ENCODE peak calls at places on chromosomes 3 and 15, in four cellular contexts. B is IMR-90, S is H9, E is H1. K is an unnamed sample.

GRCh38 chr15:74768771-74769342 is 13.0 kb upstream of the CSK start:
- DNase-seq in B (peak), S (peak), E (peak), K (peak)

GRCh38 chr3:179244874-179245273 is 6.0 kb downstream of the KCNMB3 start:
- DNase-seq in B (peak), S (no peak), E (no peak), K (peak)

GRCh38 chr3:127304121-127304744 is 16.4 kb upstream of the PRR20G start:
- DNase-seq in B (no peak), S (no peak), E (no peak), K (no peak)

GRCh38 chr15:49620658-49621326 is at the start of the genes DTWD1 and FAM227B:
- DNase-seq in B (peak), S (peak), E (peak), K (peak)

GRCh38 chr15:81053621-81054020 is 52.9 kb downstream of the TLNRD1 start:
- DNase-seq in B (no peak), S (no peak), E (no peak), K (no peak)

GRCh38 chr15:70018646-70019600 is 78.8 kb downstream of the TLE3 start:
- DNase-seq in B (no peak), S (no peak), E (no peak), K (no peak)

GRCh38 chr15:40928975-40929729 is at the start of gene DLL4:
- DNase-seq in B (peak), S (peak), E (peak), K (peak)

GRCh38 chr3:17310983-17311382 is 426.2 kb downstream of the PLCL2 start:
- DNase-seq in B (no peak), S (no peak), E (no peak), K (no peak)

GRCh38 chr15:63502137-63502801 is 2.1 kb upstream of the USP3 start:
- DNase-seq in B (peak), S (no peak), E (no peak), K (no peak)

GRCh38 chr3:20478407-20478806 is 292.4 kb upstream of the SGO1 start:
- DNase-seq in B (no peak), S (no peak), E (no peak), K (peak)

GRCh38 chr3:67460841-67461240 is 193.6 kb downstream of the SUCLG2 start:
- DNase-seq in B (peak), S (no peak), E (no peak), K (no peak)

GRCh38 chr3:191382661-191383060 is 52.3 kb upstream of the UTS2B start:
- DNase-seq in B (no peak), S (no peak), E (no peak), K (no peak)

GRCh38 chr3:152360966-152361365 is 92.2 kb downstream of the MBNL1 start:
- DNase-seq in B (no peak), S (no peak), E (no peak), K (no peak)

GRCh38 chr3:134485075-134485536 is 679 bp downstream of the ANAPC13 start:
- DNase-seq in B (no peak), S (no peak), E (no peak), K (peak)

GRCh38 chr15:83323296-83323711 is 38.8 kb upstream of the BNC1 start:
- DNase-seq in B (peak), S (no peak), E (no peak), K (peak)

GRCh38 chr3:4593014-4593413 is 99.9 kb downstream of the ITPR1 start:
- DNase-seq in B (no peak), S (no peak), E (no peak), K (no peak)

GRCh38 chr3:39212665-39213064 is 20.3 kb upstream of the XIRP1 start:
- DNase-seq in B (no peak), S (no peak), E (no peak), K (no peak)

GRCh38 chr3:148062590-148062989 is 635.1 kb upstream of the AGTR1 start:
- DNase-seq in B (no peak), S (no peak), E (no peak), K (no peak)

GRCh38 chr15:28994830-28995180 is 109.0 kb downstream of the APBA2 start:
- DNase-seq in B (no peak), S (no peak), E (no peak), K (no peak)

DNA sequence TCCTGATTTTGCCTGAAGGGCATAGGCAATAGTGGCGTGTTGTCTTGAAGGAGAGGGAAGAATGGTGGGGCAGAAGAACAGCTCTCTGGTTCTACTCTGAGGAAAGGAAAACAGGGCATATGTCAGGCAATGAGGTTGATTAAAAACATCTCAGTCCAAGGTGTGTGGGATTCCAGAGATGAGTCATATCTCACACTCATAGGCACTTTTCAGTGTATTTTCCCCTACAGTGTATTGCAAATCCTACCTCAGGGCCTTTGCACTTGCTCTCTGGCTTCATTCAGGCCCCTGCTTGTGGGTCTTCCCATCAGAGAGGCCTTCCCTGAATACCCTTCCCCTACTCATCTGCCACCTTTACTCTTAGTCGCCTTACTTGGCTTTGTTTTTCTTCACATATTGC is 107.8 kb downstream of the SLCO3A1 start:
- DNase-seq in B (no peak), S (no peak), E (no peak), K (no peak)
- H4K5ac ChIP-seq in B (no peak), S (no peak), E (no peak), K (no peak)

GRCh38 chr3:69948246-69948862 is 51.2 kb upstream of the SAMMSON start:
- DNase-seq in B (peak), S (no peak), E (no peak), K (peak)
- H4K5ac ChIP-seq in B (peak), S (no peak), E (no peak), K (no peak)

GRCh38 chr3:140068512-140068911 is 133.5 kb downstream of the CLSTN2 start:
- DNase-seq in B (no peak), S (no peak), E (no peak), K (no peak)
- H4K5ac ChIP-seq in B (no peak), S (no peak), E (no peak), K (no peak)

GRCh38 chr3:61807865-61808276 is 246.5 kb downstream of the PTPRG start:
- DNase-seq in B (peak), S (no peak), E (no peak), K (peak)
- H4K5ac ChIP-seq in B (no peak), S (no peak), E (no peak), K (no peak)

GRCh38 chr3:64392001-64392400 is 166.7 kb upstream of the PRICKLE2 start:
- DNase-seq in B (peak), S (no peak), E (no peak), K (no peak)

GRCh38 chr3:64393193-64393592 is 167.9 kb upstream of the PRICKLE2 start:
- DNase-seq in B (no peak), S (no peak), E (no peak), K (no peak)

GRCh38 chr3:64385256-64385655 is 160.0 kb upstream of the PRICKLE2 start:
- DNase-seq in B (no peak), S (no peak), E (no peak), K (no peak)

GRCh38 chr3:64387688-64388087 is 162.4 kb upstream of the PRICKLE2 start:
- DNase-seq in B (no peak), S (no peak), E (no peak), K (no peak)

DNA sequence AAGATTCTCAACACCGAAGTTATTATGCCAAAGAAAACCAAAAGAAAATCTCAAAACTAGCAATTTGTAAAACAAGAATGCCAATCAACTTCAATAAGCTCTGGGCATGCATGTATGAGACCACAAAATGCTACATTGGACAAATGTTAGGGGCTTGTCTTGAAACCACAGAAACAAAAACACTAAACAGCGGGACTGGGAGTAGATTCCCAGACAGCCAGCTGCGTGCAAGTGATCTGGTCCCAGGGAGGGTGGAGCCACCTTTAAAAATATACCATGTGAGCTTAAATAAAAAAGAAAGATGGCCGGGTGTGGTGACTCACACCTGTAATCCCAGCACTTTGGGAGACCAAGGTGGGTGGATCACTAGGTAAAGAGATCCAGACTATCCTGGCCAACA is 163.6 kb upstream of the PRICKLE2 start:
- DNase-seq in B (no peak), S (no peak), E (no peak), K (no peak)
- H4K5ac ChIP-seq in B (no peak), S (no peak), E (no peak), K (no peak)

DNA sequence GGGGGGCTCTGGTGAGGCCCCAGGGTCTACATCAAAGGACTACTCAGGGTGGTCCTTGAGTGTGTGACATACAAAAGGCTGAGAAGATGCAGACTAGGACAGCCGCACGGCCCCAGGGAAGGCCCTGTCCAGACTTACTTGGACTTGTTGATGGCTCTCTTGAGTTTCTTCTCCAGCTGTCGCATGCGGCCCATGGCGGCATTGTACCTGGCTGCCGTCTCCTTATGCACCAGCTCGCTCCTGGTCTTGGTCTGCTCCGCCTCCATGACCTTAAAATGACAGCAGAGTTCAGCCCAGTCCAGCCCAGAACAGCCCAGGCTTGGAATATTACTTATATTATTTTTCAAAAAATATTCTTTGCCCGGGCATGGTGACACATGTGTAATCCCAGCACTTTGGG is 56.0 kb downstream of the CAPN7 start:
- DNase-seq in B (no peak), S (no peak), E (no peak), K (no peak)
- H4K5ac ChIP-seq in B (no peak), S (no peak), E (no peak), K (no peak)

GRCh38 chr3:186077466-186077865 is 31.4 kb downstream of the ETV5 start:
- DNase-seq in B (no peak), S (no peak), E (no peak), K (no peak)
- H4K5ac ChIP-seq in B (no peak), S (no peak), E (no peak), K (no peak)

K was measured in mesendoderm.